ENCODE peak calls at places on chromosome 16, in six cellular contexts. One of them, this sample, is unnamed.

GRCh38 chr16:54927125-54928015 is 3.3 kb upstream of the IRX5 start:
- DNase-seq in upper lobe of left lung: no peak
- DNase-seq in HCT116: no peak
- DNase-seq in Panc1: no peak
- DNase-seq in transverse colon: no peak
- DNase-seq in suprapubic skin: no peak
- DNase-seq in this sample: no peak

GRCh38 chr16:70158261-70158939 is 15.2 kb upstream of the CLEC18C start:
- DNase-seq in upper lobe of left lung: no peak
- DNase-seq in HCT116: no peak
- DNase-seq in Panc1: no peak
- DNase-seq in transverse colon: no peak
- DNase-seq in suprapubic skin: peak; percentile 26
- DNase-seq in this sample: no peak

GRCh38 chr16:21634216-21634615 is 18.2 kb downstream of the IGSF6 start:
- DNase-seq in upper lobe of left lung: no peak
- DNase-seq in HCT116: no peak
- DNase-seq in Panc1: no peak
- DNase-seq in transverse colon: no peak
- DNase-seq in suprapubic skin: no peak
- DNase-seq in this sample: no peak

GRCh38 chr16:477287-477686 is 50.2 kb upstream of the CAPN15 start:
- DNase-seq in upper lobe of left lung: no peak
- DNase-seq in HCT116: no peak
- DNase-seq in Panc1: no peak
- DNase-seq in transverse colon: no peak
- DNase-seq in suprapubic skin: no peak
- DNase-seq in this sample: no peak

GRCh38 chr16:82814059-82814458 is 187.3 kb downstream of the CDH13 start:
- DNase-seq in upper lobe of left lung: no peak
- DNase-seq in HCT116: no peak
- DNase-seq in Panc1: no peak
- DNase-seq in transverse colon: no peak
- DNase-seq in suprapubic skin: no peak
- DNase-seq in this sample: no peak

GRCh38 chr16:77387075-77387474 is 47.8 kb downstream of the ADAMTS18 start:
- DNase-seq in upper lobe of left lung: no peak
- DNase-seq in HCT116: no peak
- DNase-seq in Panc1: no peak
- DNase-seq in transverse colon: no peak
- DNase-seq in suprapubic skin: no peak
- DNase-seq in this sample: no peak

GRCh38 chr16:15970743-15971434 is 21.5 kb downstream of the ABCC1 start:
- DNase-seq in upper lobe of left lung: no peak
- DNase-seq in HCT116: no peak
- DNase-seq in Panc1: no peak
- DNase-seq in transverse colon: no peak
- DNase-seq in suprapubic skin: no peak
- DNase-seq in this sample: no peak

GRCh38 chr16:396199-396598 is 800 bp upstream of the NME4 start:
- DNase-seq in upper lobe of left lung: no peak
- DNase-seq in HCT116: no peak
- DNase-seq in Panc1: no peak
- DNase-seq in transverse colon: no peak
- DNase-seq in suprapubic skin: no peak
- DNase-seq in this sample: no peak

GRCh38 chr16:29678691-29679267 is at the start of gene QPRT:
- DNase-seq in upper lobe of left lung: no peak
- DNase-seq in HCT116: no peak
- DNase-seq in Panc1: no peak
- DNase-seq in transverse colon: peak; percentile 71
- DNase-seq in suprapubic skin: no peak
- DNase-seq in this sample: no peak

GRCh38 chr16:11806721-11807120 is 9.7 kb upstream of the ZC3H7A start:
- DNase-seq in upper lobe of left lung: no peak
- DNase-seq in HCT116: no peak
- DNase-seq in Panc1: no peak
- DNase-seq in transverse colon: no peak
- DNase-seq in suprapubic skin: no peak
- DNase-seq in this sample: no peak

GRCh38 chr16:12758031-12758669 is 45.5 kb downstream of the CPPED1 start:
- DNase-seq in upper lobe of left lung: no peak
- DNase-seq in HCT116: no peak
- DNase-seq in Panc1: no peak
- DNase-seq in transverse colon: no peak
- DNase-seq in suprapubic skin: no peak
- DNase-seq in this sample: no peak

GRCh38 chr16:86171329-86171728 is 272.4 kb downstream of the IRF8 start:
- DNase-seq in upper lobe of left lung: no peak
- DNase-seq in HCT116: no peak
- DNase-seq in Panc1: no peak
- DNase-seq in transverse colon: no peak
- DNase-seq in suprapubic skin: no peak
- DNase-seq in this sample: no peak

GRCh38 chr16:84739349-84740124 is 39.7 kb downstream of the USP10 start:
- DNase-seq in upper lobe of left lung: no peak
- DNase-seq in HCT116: no peak
- DNase-seq in Panc1: no peak
- DNase-seq in transverse colon: no peak
- DNase-seq in suprapubic skin: no peak
- DNase-seq in this sample: no peak

GRCh38 chr16:24729967-24730815 is 740 bp downstream of the TNRC6A start:
- DNase-seq in upper lobe of left lung: peak; percentile 30
- DNase-seq in HCT116: no peak
- DNase-seq in Panc1: no peak
- DNase-seq in transverse colon: peak; percentile 43
- DNase-seq in suprapubic skin: no peak
- DNase-seq in this sample: no peak

GRCh38 chr16:8958344-8958808 is 5.3 kb downstream of the USP7 start:
- DNase-seq in upper lobe of left lung: no peak
- DNase-seq in HCT116: no peak
- DNase-seq in Panc1: no peak
- DNase-seq in transverse colon: peak; percentile 52
- DNase-seq in suprapubic skin: peak; percentile 75
- DNase-seq in this sample: no peak

GRCh38 chr16:84868829-84869457 is 49.2 kb downstream of the CRISPLD2 start:
- DNase-seq in upper lobe of left lung: no peak
- DNase-seq in HCT116: no peak
- DNase-seq in Panc1: no peak
- DNase-seq in transverse colon: no peak
- DNase-seq in suprapubic skin: no peak
- DNase-seq in this sample: no peak

GRCh38 chr16:23608194-23608593 is 12.1 kb upstream of the NDUFAB1 start:
- DNase-seq in upper lobe of left lung: no peak
- DNase-seq in HCT116: no peak
- DNase-seq in Panc1: no peak
- DNase-seq in transverse colon: no peak
- DNase-seq in suprapubic skin: no peak
- DNase-seq in this sample: no peak

GRCh38 chr16:23155445-23156049 is 6.3 kb upstream of the USP31 start:
- DNase-seq in upper lobe of left lung: no peak
- DNase-seq in HCT116: peak; percentile 21
- DNase-seq in Panc1: no peak
- DNase-seq in transverse colon: peak; percentile 13
- DNase-seq in suprapubic skin: no peak
- DNase-seq in this sample: no peak

GRCh38 chr16:25210758-25211157 is 6.0 kb upstream of the AQP8 start:
- DNase-seq in upper lobe of left lung: no peak
- DNase-seq in HCT116: no peak
- DNase-seq in Panc1: no peak
- DNase-seq in transverse colon: no peak
- DNase-seq in suprapubic skin: no peak
- DNase-seq in this sample: no peak

GRCh38 chr16:68893710-68894705 is 50.7 kb downstream of the TANGO6 start:
- DNase-seq in upper lobe of left lung: no peak
- DNase-seq in HCT116: no peak
- DNase-seq in Panc1: no peak
- DNase-seq in transverse colon: peak; percentile 30
- DNase-seq in suprapubic skin: no peak
- DNase-seq in this sample: no peak

GRCh38 chr16:16042076-16042475 is 92.7 kb downstream of the ABCC1 start:
- DNase-seq in upper lobe of left lung: no peak
- DNase-seq in HCT116: no peak
- DNase-seq in Panc1: no peak
- DNase-seq in transverse colon: no peak
- DNase-seq in suprapubic skin: no peak
- DNase-seq in this sample: no peak

DNA sequence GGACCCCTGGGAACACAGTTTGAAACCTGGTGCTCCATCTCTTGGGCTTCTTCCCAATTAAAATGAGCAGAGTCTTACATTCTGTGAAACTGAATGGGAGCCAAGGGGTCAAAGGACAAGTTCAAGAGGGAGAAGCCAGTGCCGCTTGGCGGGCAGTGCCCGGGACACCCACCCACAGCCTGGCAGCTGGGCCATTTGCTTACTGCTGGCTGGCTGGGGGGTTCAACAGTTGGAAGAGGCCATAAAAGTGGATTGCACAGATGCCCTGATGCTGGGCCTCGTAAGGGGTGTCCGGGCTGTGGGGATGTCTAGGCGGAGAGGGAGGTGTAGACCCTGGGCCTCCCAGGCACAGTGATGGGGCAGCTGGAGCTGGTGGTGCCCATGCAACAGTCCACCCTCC is 52.1 kb downstream of the CMIP start:
- DNase-seq in upper lobe of left lung: no peak
- DNase-seq in HCT116: no peak
- DNase-seq in Panc1: no peak
- DNase-seq in transverse colon: no peak
- DNase-seq in suprapubic skin: no peak
- DNase-seq in this sample: no peak
- H3K4me1 ChIP-seq in upper lobe of left lung: peaks cover 92% of the 10 kb centered on the region
- H3K4me1 ChIP-seq in HCT116: peaks cover 75% of the 10 kb centered on the region
- H3K4me1 ChIP-seq in Panc1: peaks cover 71% of the 10 kb centered on the region
- H3K4me1 ChIP-seq in transverse colon: peaks cover 14% of the 10 kb centered on the region
- H3K4me1 ChIP-seq in suprapubic skin: peaks cover 80% of the 10 kb centered on the region
- H3K4me1 ChIP-seq in this sample: no peaks in the 10 kb centered on the region

GRCh38 chr16:67235816-67236547 is 9.1 kb downstream of the TMEM208 start:
- DNase-seq in upper lobe of left lung: no peak
- DNase-seq in HCT116: no peak
- DNase-seq in Panc1: no peak
- DNase-seq in transverse colon: no peak
- DNase-seq in suprapubic skin: no peak
- DNase-seq in this sample: no peak
- H3K4me3 ChIP-seq in upper lobe of left lung: no peak overlapping the region
- H3K4me3 ChIP-seq in HCT116: no peak overlapping the region
- H3K4me3 ChIP-seq in Panc1: no peak overlapping the region
- H3K4me3 ChIP-seq in transverse colon: no peak overlapping the region
- H3K4me3 ChIP-seq in suprapubic skin: no peak overlapping the region
- H3K4me3 ChIP-seq in this sample: no peak overlapping the region

GRCh38 chr16:56657555-56658430 is at the start of gene MT1F:
- DNase-seq in upper lobe of left lung: peak; percentile 96
- DNase-seq in HCT116: peak; percentile 83
- DNase-seq in Panc1: no peak
- DNase-seq in transverse colon: peak; percentile 96
- DNase-seq in suprapubic skin: peak; percentile 90
- DNase-seq in this sample: peak; percentile 96
- TF ChIP-seq POLR2AphosphoS5 in upper lobe of left lung: peak; percentile 15
- TF ChIP-seq POLR2AphosphoS5 in HCT116: peak; percentile 73
- TF ChIP-seq POLR2AphosphoS5 in Panc1: no peak
- TF ChIP-seq POLR2AphosphoS5 in transverse colon: peak; percentile 61
- TF ChIP-seq POLR2AphosphoS5 in suprapubic skin: no peak
- TF ChIP-seq POLR2AphosphoS5 in this sample: peak; percentile 29

GRCh38 chr16:49697631-49698030 is 158.3 kb downstream of the ZNF423 start:
- DNase-seq in upper lobe of left lung: no peak
- DNase-seq in HCT116: no peak
- DNase-seq in Panc1: no peak
- DNase-seq in transverse colon: no peak
- DNase-seq in suprapubic skin: no peak
- DNase-seq in this sample: no peak
- H3K4me1 ChIP-seq in upper lobe of left lung: peaks cover 30% of the 10 kb centered on the region
- H3K4me1 ChIP-seq in HCT116: no peaks in the 10 kb centered on the region
- H3K4me1 ChIP-seq in Panc1: no peaks in the 10 kb centered on the region
- H3K4me1 ChIP-seq in transverse colon: no peaks in the 10 kb centered on the region
- H3K4me1 ChIP-seq in suprapubic skin: peaks cover 43% of the 10 kb centered on the region
- H3K4me1 ChIP-seq in this sample: peaks cover 3% of the 10 kb centered on the region

DNA sequence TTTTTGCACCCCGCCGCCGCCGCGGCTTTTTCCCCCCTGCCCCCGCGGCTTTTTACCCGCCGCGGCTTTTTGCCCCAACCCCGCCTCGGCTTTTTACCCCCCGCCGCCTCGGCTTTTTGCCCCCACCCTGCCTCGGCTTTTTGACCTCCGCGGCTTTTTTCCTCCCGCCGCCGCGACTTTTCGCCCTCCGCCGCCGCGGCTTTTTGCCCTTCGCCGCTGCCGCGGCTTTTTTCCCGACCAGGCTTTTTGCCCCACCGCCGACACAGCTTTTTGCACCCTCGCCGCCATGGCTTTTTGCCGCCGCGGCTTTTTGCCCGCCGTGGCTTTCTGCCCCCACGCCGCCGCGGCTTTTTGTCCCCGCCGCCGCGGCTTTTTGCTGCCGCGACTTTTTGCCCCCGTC is 137.0 kb upstream of the TP53TG3D start:
- DNase-seq in upper lobe of left lung: no peak
- DNase-seq in HCT116: no peak
- DNase-seq in Panc1: no peak
- DNase-seq in transverse colon: no peak
- DNase-seq in suprapubic skin: no peak
- DNase-seq in this sample: no peak
- H3K4me3 ChIP-seq in upper lobe of left lung: peak overlapping the region; percentile 49
- H3K4me3 ChIP-seq in HCT116: no peak overlapping the region
- H3K4me3 ChIP-seq in Panc1: peak overlapping the region; percentile 56
- H3K4me3 ChIP-seq in transverse colon: peak overlapping the region; percentile 31
- H3K4me3 ChIP-seq in suprapubic skin: peak overlapping the region; percentile 63
- H3K4me3 ChIP-seq in this sample: peak overlapping the region; percentile 52

GRCh38 chr16:50280932-50281331 is 14.6 kb downstream of the ADCY7 start:
- DNase-seq in upper lobe of left lung: no peak
- DNase-seq in HCT116: no peak
- DNase-seq in Panc1: no peak
- DNase-seq in transverse colon: no peak
- DNase-seq in suprapubic skin: peak; percentile 62
- DNase-seq in this sample: no peak

GRCh38 chr16:50281391-50282009 is 15.1 kb downstream of the ADCY7 start:
- DNase-seq in upper lobe of left lung: no peak
- DNase-seq in HCT116: no peak
- DNase-seq in Panc1: no peak
- DNase-seq in transverse colon: no peak
- DNase-seq in suprapubic skin: no peak
- DNase-seq in this sample: no peak

GRCh38 chr16:50282955-50283631 is 16.7 kb downstream of the ADCY7 start:
- DNase-seq in upper lobe of left lung: no peak
- DNase-seq in HCT116: no peak
- DNase-seq in Panc1: no peak
- DNase-seq in transverse colon: no peak
- DNase-seq in suprapubic skin: no peak
- DNase-seq in this sample: no peak

GRCh38 chr16:50284131-50284911 is 18.0 kb downstream of the ADCY7 start:
- DNase-seq in upper lobe of left lung: peak; percentile 85
- DNase-seq in HCT116: no peak
- DNase-seq in Panc1: no peak
- DNase-seq in transverse colon: peak; percentile 52
- DNase-seq in suprapubic skin: no peak
- DNase-seq in this sample: no peak

GRCh38 chr16:50282010-50282538 is 15.7 kb downstream of the ADCY7 start:
- DNase-seq in upper lobe of left lung: peak; percentile 89
- DNase-seq in HCT116: no peak
- DNase-seq in Panc1: no peak
- DNase-seq in transverse colon: peak; percentile 84
- DNase-seq in suprapubic skin: no peak
- DNase-seq in this sample: no peak
- TF ChIP-seq POLR2AphosphoS5 in upper lobe of left lung: peak; percentile 27
- TF ChIP-seq POLR2AphosphoS5 in HCT116: no peak
- TF ChIP-seq POLR2AphosphoS5 in Panc1: no peak
- TF ChIP-seq POLR2AphosphoS5 in transverse colon: peak; percentile 27
- TF ChIP-seq POLR2AphosphoS5 in suprapubic skin: no peak
- TF ChIP-seq POLR2AphosphoS5 in this sample: no peak

This sample was measured in breast epithelium.